ENCODE peak calls at places on chromosomes 13 and 19, in four cellular contexts. F is gastrocnemius medialis, T is upper lobe of left lung, I is GM12878. P is an unnamed sample.

GRCh38 chr19:36183455-36183741 is 31.1 kb downstream of the ZNF565 start:
- ATAC-seq in I (no peak), T (no peak), F (peak), P (no peak)

GRCh38 chr19:50475736-50476223 is 527 bp upstream of the EMC10 start:
- ATAC-seq in I (no peak), F (no peak), T (no peak), P (no peak)

GRCh38 chr13:29883941-29884518 is 33.6 kb upstream of the UBL3 start:
- ATAC-seq in F (no peak), I (no peak), T (no peak), P (no peak)

GRCh38 chr19:16851031-16851712 is 22.0 kb downstream of the SIN3B start:
- ATAC-seq in I (no peak), F (no peak), T (no peak), P (no peak)

GRCh38 chr13:48590141-48590863 is 57.4 kb upstream of the RCBTB2 start:
- ATAC-seq in T (no peak), F (no peak), I (peak), P (no peak)

GRCh38 chr13:95497307-95497943 is 55.1 kb upstream of the CLDN10 start:
- ATAC-seq in T (no peak), I (no peak), F (no peak), P (no peak)

GRCh38 chr19:39498262-39499081 is at the start of gene DLL3:
- ATAC-seq in F (no peak), T (no peak), I (peak), P (no peak)

GRCh38 chr13:23777571-23777870 is 111.7 kb downstream of the MIPEP start:
- ATAC-seq in F (no peak), T (no peak), I (peak), P (no peak)

DNA sequence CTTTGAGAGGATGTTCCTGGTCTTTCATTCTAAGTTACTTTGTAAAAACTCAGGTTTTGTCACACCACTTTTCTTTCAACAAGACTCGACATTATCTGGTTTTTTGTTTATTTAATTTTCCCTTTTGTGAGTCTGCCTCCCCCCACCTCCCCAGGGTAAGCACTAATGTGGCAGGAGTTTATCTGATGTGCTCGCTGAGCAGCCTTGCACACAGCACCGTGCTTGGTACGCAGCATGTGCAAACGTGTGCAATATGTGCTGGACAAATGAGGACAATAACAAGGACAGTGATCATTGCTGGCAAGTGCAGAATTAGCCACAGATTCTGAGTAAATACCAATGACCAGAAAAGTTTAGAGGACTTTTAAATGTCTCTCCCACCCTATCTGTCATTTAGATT is 391.4 kb downstream of the IRS2 start:
- ATAC-seq in F (no peak), T (no peak), I (no peak), P (no peak)
- TF ChIP-seq POLR2A in F (no peak), T (no peak), I (no peak), P (no peak)

DNA sequence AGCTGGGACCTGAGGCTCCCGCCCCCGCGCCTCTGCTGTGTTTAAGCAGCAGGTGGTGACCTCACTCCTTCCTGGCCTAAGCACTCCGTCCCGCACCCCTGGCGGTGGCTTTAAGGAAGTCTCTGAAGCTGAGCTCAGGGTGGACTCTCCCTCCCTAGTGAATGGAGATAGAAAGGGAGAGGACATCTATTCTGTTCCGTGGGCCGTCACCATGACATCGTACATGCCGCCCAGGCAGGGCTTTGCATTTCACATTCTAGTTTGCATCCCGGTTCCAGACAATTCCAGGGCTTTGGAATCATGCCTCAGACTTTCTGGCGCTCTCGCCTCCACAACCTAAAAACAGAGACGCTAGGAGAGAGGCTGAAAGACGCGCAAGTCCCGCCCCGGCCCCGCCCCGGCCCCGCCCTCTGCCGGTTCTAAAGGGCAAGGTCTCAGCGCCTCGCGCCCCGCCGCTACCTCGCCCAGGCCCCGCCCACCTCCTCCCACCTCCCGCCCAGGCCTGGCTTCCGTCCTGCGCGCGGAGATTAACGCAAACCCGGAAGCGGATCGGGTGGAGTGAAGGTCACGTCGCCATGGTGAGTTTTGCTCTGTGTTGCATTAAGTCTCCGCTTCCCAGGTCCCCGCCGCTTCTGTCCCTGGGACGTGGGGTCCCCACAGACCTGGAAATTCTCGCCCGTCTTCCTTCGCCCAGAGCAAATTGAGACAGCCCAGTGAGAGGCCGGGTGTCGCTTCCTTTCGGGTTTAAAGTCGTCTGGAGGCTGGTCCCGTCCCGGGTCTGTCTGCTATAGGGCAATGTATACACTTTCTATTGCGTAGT is at the start of gene ZNF808:
- ATAC-seq in F (peak), T (peak), I (peak), P (peak)
- TF ChIP-seq POLR2A in F (no peak), T (no peak), I (peak), P (peak)

DNA sequence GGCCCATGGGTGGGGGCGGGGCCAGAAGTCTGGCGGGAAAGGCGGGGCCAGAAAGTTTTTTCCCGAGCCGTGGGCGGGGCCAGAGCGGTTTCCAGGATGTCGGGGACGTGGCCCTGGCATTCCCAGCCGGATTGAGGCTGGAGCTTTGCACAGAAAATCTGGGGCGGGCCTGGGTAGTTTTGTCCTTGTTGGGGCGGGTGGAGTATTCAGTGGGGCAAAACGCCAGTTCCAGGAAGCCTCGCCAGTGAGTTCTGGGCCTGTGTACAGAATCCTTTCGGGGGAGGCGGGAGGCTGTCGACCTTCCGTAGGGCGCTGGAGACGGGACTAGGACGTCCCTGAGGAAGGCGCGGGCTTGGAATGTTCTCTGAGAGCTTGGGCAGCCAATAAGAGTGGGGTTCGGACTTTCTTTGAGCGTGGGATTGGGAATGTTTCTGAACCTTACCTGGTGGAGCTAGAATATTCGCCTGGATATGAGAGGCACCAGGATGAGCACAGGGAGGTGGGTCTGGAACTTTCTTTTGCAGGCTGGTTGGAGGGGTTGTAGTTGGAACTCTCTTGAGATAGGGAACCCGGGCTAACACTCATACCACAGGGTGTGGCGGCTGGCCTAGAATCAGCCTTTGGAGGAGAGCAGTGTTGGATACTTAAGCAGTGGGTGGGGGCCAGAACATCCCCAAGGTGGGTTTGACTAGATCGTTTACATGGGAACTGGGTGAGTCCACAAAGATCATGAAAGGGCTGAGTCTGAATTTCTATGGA is 1.3 kb downstream of the CCDC9 start:
- ATAC-seq in T (peak), F (no peak), I (peak), P (peak)
- TF ChIP-seq POLR2A in T (peak), F (peak), I (no peak), P (no peak)

DNA sequence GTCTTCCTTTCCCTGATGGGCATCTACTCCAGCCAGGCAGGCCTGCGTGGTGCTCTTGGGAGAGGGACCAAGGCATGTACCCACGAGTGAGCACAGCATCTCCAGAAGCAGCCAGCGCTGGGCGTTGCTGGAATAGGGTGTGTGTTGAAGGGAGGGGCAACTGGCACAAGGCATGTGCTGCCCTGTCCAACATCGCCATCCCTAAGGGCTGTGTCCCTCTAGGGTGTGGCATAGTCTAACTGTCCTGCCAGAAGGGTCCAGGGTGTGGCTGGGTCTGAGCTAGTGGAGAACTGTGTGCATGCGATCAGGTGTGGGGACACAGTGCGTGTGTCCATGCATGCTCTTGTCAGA is 2.8 kb downstream of the NOTCH3 start:
- ATAC-seq in I (no peak), T (no peak), F (no peak), P (no peak)
- TF ChIP-seq POLR2A in I (no peak), T (no peak), F (no peak), P (no peak)